ENCODE peak calls at places on chromosome 22, in ten cellular contexts. One of them, this sample, is unnamed.

GRCh38 chr22:23207786-23208325 is 27.5 kb downstream of the BCR start:
- DNase-seq in transverse colon: no peak
- DNase-seq in GM23338: no peak
- DNase-seq in fibroblast of pulmonary artery: no peak
- DNase-seq in CD8-positive, alpha-beta T cell: no peak
- DNase-seq in neural progenitor cell: no peak
- DNase-seq in ovary: no peak
- DNase-seq in uterus: no peak
- DNase-seq in tibial nerve: no peak
- DNase-seq in keratinocyte: no peak
- DNase-seq in this sample: no peak

GRCh38 chr22:35634981-35635540 is 13.2 kb upstream of the APOL6 start:
- DNase-seq in tibial nerve: no peak
- DNase-seq in neural progenitor cell: no peak
- DNase-seq in ovary: no peak
- DNase-seq in uterus: no peak
- DNase-seq in CD8-positive, alpha-beta T cell: no peak
- DNase-seq in keratinocyte: no peak
- DNase-seq in fibroblast of pulmonary artery: no peak
- DNase-seq in transverse colon: no peak
- DNase-seq in GM23338: no peak
- DNase-seq in this sample: no peak

GRCh38 chr22:19853879-19854777 is 546 bp downstream of the GNB1L start:
- DNase-seq in GM23338: no peak
- DNase-seq in neural progenitor cell: no peak
- DNase-seq in CD8-positive, alpha-beta T cell: no peak
- DNase-seq in tibial nerve: no peak
- DNase-seq in uterus: no peak
- DNase-seq in ovary: peak
- DNase-seq in keratinocyte: no peak
- DNase-seq in transverse colon: no peak
- DNase-seq in fibroblast of pulmonary artery: peak
- DNase-seq in this sample: no peak

GRCh38 chr22:31288496-31289235 is 3.6 kb downstream of the PIK3IP1 start:
- DNase-seq in ovary: no peak
- DNase-seq in CD8-positive, alpha-beta T cell: no peak
- DNase-seq in keratinocyte: no peak
- DNase-seq in neural progenitor cell: no peak
- DNase-seq in transverse colon: no peak
- DNase-seq in fibroblast of pulmonary artery: no peak
- DNase-seq in tibial nerve: no peak
- DNase-seq in uterus: no peak
- DNase-seq in GM23338: no peak
- DNase-seq in this sample: no peak

GRCh38 chr22:25775501-25775900 is 33.5 kb downstream of the MYO18B start:
- DNase-seq in uterus: no peak
- DNase-seq in GM23338: peak
- DNase-seq in CD8-positive, alpha-beta T cell: no peak
- DNase-seq in ovary: no peak
- DNase-seq in keratinocyte: no peak
- DNase-seq in transverse colon: no peak
- DNase-seq in neural progenitor cell: peak
- DNase-seq in tibial nerve: no peak
- DNase-seq in fibroblast of pulmonary artery: no peak
- DNase-seq in this sample: no peak

GRCh38 chr22:50699001-50699753 is 26.6 kb downstream of the SHANK3 start:
- DNase-seq in ovary: peak
- DNase-seq in neural progenitor cell: no peak
- DNase-seq in CD8-positive, alpha-beta T cell: no peak
- DNase-seq in tibial nerve: no peak
- DNase-seq in keratinocyte: no peak
- DNase-seq in transverse colon: no peak
- DNase-seq in fibroblast of pulmonary artery: no peak
- DNase-seq in GM23338: no peak
- DNase-seq in uterus: no peak
- DNase-seq in this sample: no peak

GRCh38 chr22:44172370-44173108 is 8.2 kb upstream of the PARVG start:
- DNase-seq in transverse colon: peak
- DNase-seq in tibial nerve: peak
- DNase-seq in keratinocyte: no peak
- DNase-seq in GM23338: peak
- DNase-seq in ovary: no peak
- DNase-seq in uterus: no peak
- DNase-seq in neural progenitor cell: peak
- DNase-seq in fibroblast of pulmonary artery: no peak
- DNase-seq in CD8-positive, alpha-beta T cell: no peak
- DNase-seq in this sample: no peak

GRCh38 chr22:50612715-50613221 is 12.2 kb downstream of the MAPK8IP2 start:
- DNase-seq in GM23338: peak
- DNase-seq in uterus: no peak
- DNase-seq in transverse colon: peak
- DNase-seq in CD8-positive, alpha-beta T cell: no peak
- DNase-seq in fibroblast of pulmonary artery: no peak
- DNase-seq in tibial nerve: no peak
- DNase-seq in keratinocyte: no peak
- DNase-seq in ovary: no peak
- DNase-seq in neural progenitor cell: peak
- DNase-seq in this sample: no peak

GRCh38 chr22:30286813-30287625 is 2.3 kb downstream of the CASTOR1 start:
- DNase-seq in fibroblast of pulmonary artery: peak
- DNase-seq in GM23338: peak
- DNase-seq in uterus: peak
- DNase-seq in neural progenitor cell: peak
- DNase-seq in ovary: peak
- DNase-seq in CD8-positive, alpha-beta T cell: peak
- DNase-seq in tibial nerve: peak
- DNase-seq in keratinocyte: no peak
- DNase-seq in transverse colon: peak
- DNase-seq in this sample: no peak

GRCh38 chr22:43639228-43639948 is 172.7 kb downstream of the EFCAB6 start:
- DNase-seq in fibroblast of pulmonary artery: no peak
- DNase-seq in keratinocyte: no peak
- DNase-seq in transverse colon: no peak
- DNase-seq in tibial nerve: no peak
- DNase-seq in ovary: no peak
- DNase-seq in CD8-positive, alpha-beta T cell: no peak
- DNase-seq in neural progenitor cell: no peak
- DNase-seq in GM23338: no peak
- DNase-seq in uterus: no peak
- DNase-seq in this sample: no peak

GRCh38 chr22:33335611-33336279 is 277.6 kb upstream of the SYN3 start:
- DNase-seq in GM23338: no peak
- DNase-seq in ovary: no peak
- DNase-seq in keratinocyte: no peak
- DNase-seq in fibroblast of pulmonary artery: no peak
- DNase-seq in tibial nerve: no peak
- DNase-seq in transverse colon: no peak
- DNase-seq in uterus: no peak
- DNase-seq in CD8-positive, alpha-beta T cell: no peak
- DNase-seq in neural progenitor cell: no peak
- DNase-seq in this sample: no peak

GRCh38 chr22:42368379-42369249 is 63.6 kb downstream of the NFAM1 start:
- DNase-seq in CD8-positive, alpha-beta T cell: no peak
- DNase-seq in uterus: no peak
- DNase-seq in GM23338: peak
- DNase-seq in ovary: peak
- DNase-seq in fibroblast of pulmonary artery: no peak
- DNase-seq in neural progenitor cell: peak
- DNase-seq in transverse colon: peak
- DNase-seq in keratinocyte: no peak
- DNase-seq in tibial nerve: no peak
- DNase-seq in this sample: no peak

GRCh38 chr22:25896098-25896497 is 154.1 kb downstream of the MYO18B start:
- DNase-seq in CD8-positive, alpha-beta T cell: no peak
- DNase-seq in keratinocyte: no peak
- DNase-seq in tibial nerve: no peak
- DNase-seq in ovary: no peak
- DNase-seq in neural progenitor cell: peak
- DNase-seq in GM23338: peak
- DNase-seq in fibroblast of pulmonary artery: no peak
- DNase-seq in uterus: no peak
- DNase-seq in transverse colon: no peak
- DNase-seq in this sample: no peak

GRCh38 chr22:29225422-29226090 is 19.9 kb downstream of the EMID1 start:
- DNase-seq in neural progenitor cell: no peak
- DNase-seq in CD8-positive, alpha-beta T cell: no peak
- DNase-seq in uterus: peak
- DNase-seq in transverse colon: peak
- DNase-seq in tibial nerve: peak
- DNase-seq in GM23338: no peak
- DNase-seq in keratinocyte: no peak
- DNase-seq in fibroblast of pulmonary artery: peak
- DNase-seq in ovary: peak
- DNase-seq in this sample: no peak

GRCh38 chr22:24359452-24360120 is 67.8 kb upstream of the ADORA2A start:
- DNase-seq in GM23338: no peak
- DNase-seq in fibroblast of pulmonary artery: peak
- DNase-seq in transverse colon: no peak
- DNase-seq in uterus: no peak
- DNase-seq in tibial nerve: no peak
- DNase-seq in keratinocyte: no peak
- DNase-seq in CD8-positive, alpha-beta T cell: no peak
- DNase-seq in ovary: no peak
- DNase-seq in neural progenitor cell: no peak
- DNase-seq in this sample: no peak

GRCh38 chr22:29152381-29153138 is 53.1 kb upstream of the EMID1 start:
- DNase-seq in transverse colon: no peak
- DNase-seq in neural progenitor cell: peak
- DNase-seq in keratinocyte: no peak
- DNase-seq in tibial nerve: no peak
- DNase-seq in GM23338: peak
- DNase-seq in CD8-positive, alpha-beta T cell: no peak
- DNase-seq in ovary: peak
- DNase-seq in fibroblast of pulmonary artery: peak
- DNase-seq in uterus: no peak
- DNase-seq in this sample: no peak

GRCh38 chr22:24428751-24429410 is 1.5 kb downstream of the ADORA2A start:
- DNase-seq in ovary: peak
- DNase-seq in uterus: no peak
- DNase-seq in keratinocyte: no peak
- DNase-seq in tibial nerve: no peak
- DNase-seq in fibroblast of pulmonary artery: no peak
- DNase-seq in neural progenitor cell: no peak
- DNase-seq in transverse colon: no peak
- DNase-seq in CD8-positive, alpha-beta T cell: no peak
- DNase-seq in GM23338: no peak
- DNase-seq in this sample: no peak

GRCh38 chr22:48250286-48250895 is 1487.9 kb downstream of the TBC1D22A start:
- DNase-seq in ovary: no peak
- DNase-seq in uterus: no peak
- DNase-seq in CD8-positive, alpha-beta T cell: no peak
- DNase-seq in fibroblast of pulmonary artery: no peak
- DNase-seq in keratinocyte: no peak
- DNase-seq in GM23338: no peak
- DNase-seq in neural progenitor cell: no peak
- DNase-seq in tibial nerve: no peak
- DNase-seq in transverse colon: no peak
- DNase-seq in this sample: no peak

DNA sequence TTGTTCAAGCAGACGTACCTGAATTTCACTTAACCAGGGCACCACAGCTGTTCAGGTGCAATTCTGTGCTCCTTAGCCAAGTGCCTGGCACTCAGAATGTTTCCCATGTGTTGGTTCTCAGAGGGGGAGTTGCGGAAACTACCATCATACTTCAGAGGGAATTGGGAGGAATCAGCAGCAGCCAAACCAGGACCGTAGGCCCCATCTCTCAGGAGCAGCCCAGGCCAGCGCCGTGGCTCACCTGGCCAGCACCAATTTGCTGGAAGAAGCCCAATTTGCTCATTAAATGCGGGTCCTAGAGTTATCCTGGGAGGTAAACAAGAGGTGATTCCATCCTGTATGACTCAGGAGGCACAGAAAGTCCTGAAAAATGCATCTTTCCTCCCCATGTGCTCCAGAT is 435.4 kb downstream of the BRD1 start:
- DNase-seq in keratinocyte: no peak
- DNase-seq in transverse colon: no peak
- DNase-seq in uterus: no peak
- DNase-seq in GM23338: no peak
- DNase-seq in CD8-positive, alpha-beta T cell: no peak
- DNase-seq in ovary: no peak
- DNase-seq in fibroblast of pulmonary artery: no peak
- DNase-seq in neural progenitor cell: no peak
- DNase-seq in tibial nerve: no peak
- DNase-seq in this sample: no peak
- H3K4me3 ChIP-seq in keratinocyte: no peak
- H3K4me3 ChIP-seq in transverse colon: no peak
- H3K4me3 ChIP-seq in uterus: no peak
- H3K4me3 ChIP-seq in GM23338: no peak
- H3K4me3 ChIP-seq in CD8-positive, alpha-beta T cell: no peak
- H3K4me3 ChIP-seq in ovary: no peak
- H3K4me3 ChIP-seq in fibroblast of pulmonary artery: no peak
- H3K4me3 ChIP-seq in neural progenitor cell: no peak
- H3K4me3 ChIP-seq in tibial nerve: no peak
- H3K4me3 ChIP-seq in this sample: no peak

GRCh38 chr22:46119729-46120419 is 30.5 kb upstream of the PPARA start:
- DNase-seq in GM23338: peak
- DNase-seq in keratinocyte: no peak
- DNase-seq in neural progenitor cell: no peak
- DNase-seq in CD8-positive, alpha-beta T cell: no peak
- DNase-seq in fibroblast of pulmonary artery: peak
- DNase-seq in ovary: peak
- DNase-seq in transverse colon: no peak
- DNase-seq in tibial nerve: no peak
- DNase-seq in uterus: peak
- DNase-seq in this sample: no peak
- TF ChIP-seq CTCF in GM23338: no peak
- TF ChIP-seq CTCF in keratinocyte: no peak
- TF ChIP-seq CTCF in neural progenitor cell: no peak
- TF ChIP-seq CTCF in CD8-positive, alpha-beta T cell: no peak
- TF ChIP-seq CTCF in fibroblast of pulmonary artery: no peak
- TF ChIP-seq CTCF in ovary: no peak
- TF ChIP-seq CTCF in transverse colon: no peak
- TF ChIP-seq CTCF in tibial nerve: no peak
- TF ChIP-seq CTCF in uterus: no peak
- TF ChIP-seq CTCF in this sample: no peak

GRCh38 chr22:21951062-21951461 is 1.6 kb downstream of the PPM1F start:
- DNase-seq in uterus: no peak
- DNase-seq in ovary: no peak
- DNase-seq in neural progenitor cell: no peak
- DNase-seq in fibroblast of pulmonary artery: no peak
- DNase-seq in GM23338: no peak
- DNase-seq in transverse colon: no peak
- DNase-seq in tibial nerve: no peak
- DNase-seq in keratinocyte: no peak
- DNase-seq in CD8-positive, alpha-beta T cell: no peak
- DNase-seq in this sample: no peak
- H3K4me3 ChIP-seq in uterus: no peak
- H3K4me3 ChIP-seq in ovary: no peak
- H3K4me3 ChIP-seq in neural progenitor cell: no peak
- H3K4me3 ChIP-seq in fibroblast of pulmonary artery: no peak
- H3K4me3 ChIP-seq in GM23338: no peak
- H3K4me3 ChIP-seq in transverse colon: no peak
- H3K4me3 ChIP-seq in tibial nerve: peak
- H3K4me3 ChIP-seq in keratinocyte: no peak
- H3K4me3 ChIP-seq in CD8-positive, alpha-beta T cell: no peak
- H3K4me3 ChIP-seq in this sample: no peak

DNA sequence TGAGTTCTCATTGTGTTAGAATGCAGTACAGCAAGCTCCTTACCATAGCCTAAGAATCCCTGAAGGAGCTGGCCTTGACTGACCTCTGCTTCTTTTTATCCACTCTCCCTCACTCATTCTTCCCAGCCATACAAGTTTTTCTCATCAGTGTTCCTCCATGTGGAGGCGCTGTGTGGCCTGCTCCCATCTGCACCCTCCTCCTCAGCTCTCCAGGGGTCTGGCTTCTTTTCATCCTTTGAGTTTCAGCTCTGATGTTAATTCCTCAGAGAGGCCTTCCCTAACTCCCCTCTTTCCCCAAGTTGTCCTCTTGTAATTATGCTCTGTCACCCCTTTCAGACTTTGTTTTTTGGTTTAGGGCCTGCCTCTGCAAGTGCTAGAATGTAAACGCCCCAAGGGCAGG is 144.8 kb downstream of the WNT7B start:
- DNase-seq in CD8-positive, alpha-beta T cell: no peak
- DNase-seq in tibial nerve: no peak
- DNase-seq in GM23338: peak
- DNase-seq in transverse colon: no peak
- DNase-seq in fibroblast of pulmonary artery: no peak
- DNase-seq in ovary: no peak
- DNase-seq in uterus: no peak
- DNase-seq in neural progenitor cell: no peak
- DNase-seq in keratinocyte: no peak
- DNase-seq in this sample: no peak
- TF ChIP-seq CTCF in CD8-positive, alpha-beta T cell: no peak
- TF ChIP-seq CTCF in tibial nerve: no peak
- TF ChIP-seq CTCF in GM23338: peak
- TF ChIP-seq CTCF in transverse colon: no peak
- TF ChIP-seq CTCF in fibroblast of pulmonary artery: peak
- TF ChIP-seq CTCF in ovary: no peak
- TF ChIP-seq CTCF in uterus: no peak
- TF ChIP-seq CTCF in neural progenitor cell: peak
- TF ChIP-seq CTCF in keratinocyte: peak
- TF ChIP-seq CTCF in this sample: peak